ENCODE peak calls at places on chromosomes 12 and 14, in ten cellular contexts. M is A549, P is heart left ventricle, Y is GM23338, X is substantia nigra, R is body of pancreas, K is mammary epithelial cell, F is lung, I is IMR-90, A is kidney. N is an unnamed sample.

GRCh38 chr12:109029411-109029810 is 8.5 kb upstream of the SVOP start:
- DNase-seq in M (no peak), P (no peak), Y (no peak), X (no peak), R (no peak), K (no peak), F (no peak), I (no peak), A (no peak), N (no peak)

GRCh38 chr12:89279499-89279898 is 72.8 kb downstream of the DUSP6 start:
- DNase-seq in M (no peak), P (no peak), Y (no peak), X (no peak), R (no peak), K (no peak), F (no peak), I (no peak), A (no peak), N (no peak)

GRCh38 chr14:61752626-61753025 is 9.6 kb upstream of the SNAPC1 start:
- DNase-seq in M (no peak), P (no peak), Y (no peak), X (no peak), R (no peak), K (no peak), F (no peak), I (peak), A (no peak), N (no peak)

GRCh38 chr12:19453961-19454360 is 14.7 kb downstream of the AEBP2 start:
- DNase-seq in M (no peak), P (no peak), Y (no peak), X (no peak), R (no peak), K (no peak), F (no peak), I (no peak), A (no peak), N (no peak)

GRCh38 chr12:53496752-53497032 is 2.6 kb downstream of the MAP3K12 start:
- DNase-seq in M (no peak), P (no peak), Y (no peak), X (no peak), R (no peak), K (no peak), F (no peak), I (no peak), A (no peak), N (no peak)

GRCh38 chr12:113232787-113233585 is 11.7 kb downstream of the TPCN1 start:
- DNase-seq in M (no peak), P (peak), Y (peak), X (peak), R (no peak), K (no peak), F (no peak), I (no peak), A (peak), N (no peak)

GRCh38 chr12:25718081-25718731 is 165.1 kb upstream of the LMNTD1 start:
- DNase-seq in M (no peak), P (no peak), Y (peak), X (no peak), R (no peak), K (no peak), F (no peak), I (no peak), A (no peak), N (no peak)

GRCh38 chr12:85782711-85783110 is 53.5 kb downstream of the RASSF9 start:
- DNase-seq in M (peak), P (no peak), Y (no peak), X (no peak), R (no peak), K (no peak), F (no peak), I (no peak), A (no peak), N (no peak)

GRCh38 chr14:61699092-61699491 is 3.8 kb downstream of the HIF1A start:
- DNase-seq in M (no peak), P (no peak), Y (no peak), X (no peak), R (no peak), K (no peak), F (no peak), I (no peak), A (no peak), N (no peak)

GRCh38 chr12:27018071-27018470 is 3.9 kb upstream of the TM7SF3 start:
- DNase-seq in M (no peak), P (no peak), Y (no peak), X (no peak), R (no peak), K (no peak), F (no peak), I (no peak), A (no peak), N (no peak)

GRCh38 chr12:118238888-118239287 is 103.0 kb downstream of the PEBP1 start:
- DNase-seq in M (no peak), P (no peak), Y (no peak), X (no peak), R (no peak), K (no peak), F (no peak), I (no peak), A (no peak), N (no peak)

GRCh38 chr14:46661728-46662127 is 10.1 kb upstream of the RPL10L start:
- DNase-seq in M (peak), P (no peak), Y (peak), X (no peak), R (no peak), K (no peak), F (no peak), I (no peak), A (no peak), N (no peak)

GRCh38 chr14:101446387-101446969 is 114.8 kb upstream of the DIO3 start:
- DNase-seq in M (no peak), P (no peak), Y (no peak), X (no peak), R (no peak), K (no peak), F (peak), I (no peak), A (no peak), N (no peak)

GRCh38 chr12:52581481-52581880 is 7.8 kb upstream of the KRT74 start:
- DNase-seq in M (peak), P (no peak), Y (no peak), X (no peak), R (no peak), K (peak), F (no peak), I (peak), A (peak), N (no peak)

GRCh38 chr12:92369061-92369460 is 223.4 kb upstream of the BTG1 start:
- DNase-seq in M (no peak), P (no peak), Y (no peak), X (no peak), R (no peak), K (peak), F (no peak), I (no peak), A (no peak), N (no peak)

GRCh38 chr12:14567311-14568195 is at the start of gene PLBD1:
- DNase-seq in M (peak), P (peak), Y (peak), X (peak), R (peak), K (peak), F (peak), I (no peak), A (peak), N (peak)

GRCh38 chr12:18304609-18305008 is 43.3 kb downstream of the PIK3C2G start:
- DNase-seq in M (no peak), P (no peak), Y (no peak), X (no peak), R (no peak), K (no peak), F (no peak), I (no peak), A (no peak), N (no peak)

GRCh38 chr12:89160716-89161123 is 191.6 kb downstream of the DUSP6 start:
- DNase-seq in M (peak), P (no peak), Y (no peak), X (no peak), R (peak), K (peak), F (peak), I (peak), A (peak), N (no peak)

GRCh38 chr12:112226768-112227167 is 101.4 kb downstream of the TRAFD1 start:
- DNase-seq in M (no peak), P (no peak), Y (no peak), X (no peak), R (no peak), K (no peak), F (no peak), I (no peak), A (no peak), N (no peak)

GRCh38 chr14:77066555-77067172 is 31.4 kb upstream of the CIPC start:
- DNase-seq in M (no peak), P (no peak), Y (no peak), X (no peak), R (no peak), K (no peak), F (no peak), I (no peak), A (no peak), N (no peak)

GRCh38 chr14:105152794-105153241 is 15.8 kb downstream of the JAG2 start:
- DNase-seq in M (no peak), P (peak), Y (no peak), X (no peak), R (peak), K (no peak), F (no peak), I (no peak), A (peak), N (no peak)

GRCh38 chr12:117792471-117792870 is 176.3 kb downstream of the KSR2 start:
- DNase-seq in M (peak), P (no peak), Y (no peak), X (no peak), R (no peak), K (no peak), F (no peak), I (no peak), A (no peak), N (no peak)

GRCh38 chr12:75854681-75855309 is 176.8 kb downstream of the PHLDA1 start:
- DNase-seq in M (no peak), P (no peak), Y (no peak), X (no peak), R (no peak), K (no peak), F (no peak), I (peak), A (no peak), N (no peak)

GRCh38 chr12:12975322-12976077 is 23.5 kb upstream of the GPRC5D start:
- DNase-seq in M (peak), P (no peak), Y (peak), X (peak), R (no peak), K (peak), F (no peak), I (peak), A (no peak), N (no peak)

GRCh38 chr14:85599939-85600338 is 70.0 kb downstream of the FLRT2 start:
- DNase-seq in M (no peak), P (no peak), Y (no peak), X (no peak), R (no peak), K (no peak), F (no peak), I (peak), A (no peak), N (no peak)

GRCh38 chr14:65940056-65940735 is 527.7 kb downstream of the FUT8 start:
- DNase-seq in M (peak), P (no peak), Y (peak), X (no peak), R (no peak), K (no peak), F (no peak), I (no peak), A (no peak), N (no peak)

GRCh38 chr14:80636071-80636470 is 305.5 kb downstream of the CEP128 start:
- DNase-seq in M (peak), P (no peak), Y (peak), X (no peak), R (no peak), K (no peak), F (no peak), I (peak), A (no peak), N (no peak)

GRCh38 chr12:115203661-115204060 is 519.7 kb upstream of the TBX3 start:
- DNase-seq in M (no peak), P (no peak), Y (no peak), X (no peak), R (no peak), K (no peak), F (no peak), I (peak), A (no peak), N (no peak)

GRCh38 chr14:65000868-65001600 is 14.3 kb downstream of the FNTB start:
- DNase-seq in M (no peak), P (no peak), Y (no peak), X (no peak), R (no peak), K (no peak), F (no peak), I (peak), A (no peak), N (no peak)

GRCh38 chr12:3033538-3033865 is 43.7 kb upstream of the TSPAN9 start:
- DNase-seq in M (no peak), P (peak), Y (no peak), X (no peak), R (no peak), K (no peak), F (no peak), I (no peak), A (no peak), N (no peak)

GRCh38 chr12:85425926-85426325 is 145.9 kb downstream of the ALX1 start:
- DNase-seq in M (no peak), P (no peak), Y (no peak), X (no peak), R (no peak), K (no peak), F (no peak), I (no peak), A (no peak), N (no peak)

GRCh38 chr14:102508774-102509743 is 517 bp downstream of the ANKRD9 start:
- DNase-seq in M (peak), P (peak), Y (peak), X (peak), R (peak), K (no peak), F (no peak), I (peak), A (peak), N (no peak)

GRCh38 chr12:8946733-8947132 is 2.7 kb downstream of the M6PR start:
- DNase-seq in M (no peak), P (no peak), Y (no peak), X (no peak), R (no peak), K (no peak), F (no peak), I (no peak), A (no peak), N (no peak)

GRCh38 chr12:57844725-57845477 is 1.6 kb downstream of the CTDSP2 start:
- DNase-seq in M (peak), P (peak), Y (peak), X (peak), R (peak), K (peak), F (peak), I (peak), A (peak), N (peak)

GRCh38 chr14:44712095-44712822 is 205.2 kb upstream of the FSCB start:
- DNase-seq in M (no peak), P (no peak), Y (no peak), X (no peak), R (no peak), K (no peak), F (peak), I (no peak), A (no peak), N (no peak)

GRCh38 chr12:27163048-27163715 is 80.8 kb upstream of the C12orf71 start:
- DNase-seq in M (no peak), P (no peak), Y (peak), X (no peak), R (no peak), K (peak), F (no peak), I (peak), A (no peak), N (no peak)

GRCh38 chr12:83015390-83016225 is 328.9 kb downstream of the TMTC2 start:
- DNase-seq in M (no peak), P (no peak), Y (no peak), X (no peak), R (peak), K (no peak), F (no peak), I (no peak), A (no peak), N (no peak)
- H3K27ac ChIP-seq in M (peak), P (no peak), Y (no peak), X (no peak), R (peak), K (no peak), F (no peak), I (no peak), A (peak), N (peak)

GRCh38 chr12:11795910-11796459 is 146.5 kb downstream of the ETV6 start:
- DNase-seq in M (peak), P (no peak), Y (peak), X (no peak), R (peak), K (peak), F (no peak), I (peak), A (no peak), N (no peak)

GRCh38 chr12:11794311-11794710 is 144.8 kb downstream of the ETV6 start:
- DNase-seq in M (no peak), P (no peak), Y (no peak), X (no peak), R (no peak), K (no peak), F (no peak), I (no peak), A (no peak), N (peak)

GRCh38 chr12:11794751-11795150 is 145.3 kb downstream of the ETV6 start:
- DNase-seq in M (no peak), P (no peak), Y (no peak), X (no peak), R (no peak), K (no peak), F (no peak), I (no peak), A (no peak), N (no peak)

GRCh38 chr12:11795192-11795909 is 145.9 kb downstream of the ETV6 start:
- DNase-seq in M (no peak), P (no peak), Y (no peak), X (no peak), R (no peak), K (no peak), F (no peak), I (no peak), A (no peak), N (no peak)

GRCh38 chr12:11793896-11794295 is 144.4 kb downstream of the ETV6 start:
- DNase-seq in M (no peak), P (no peak), Y (no peak), X (no peak), R (no peak), K (no peak), F (no peak), I (peak), A (no peak), N (no peak)
- H3K27ac ChIP-seq in M (no peak), P (peak), Y (peak), X (peak), R (no peak), K (no peak), F (peak), I (peak), A (no peak), N (peak)

GRCh38 chr14:88616697-88617096 is 53.9 kb downstream of the ZC3H14 start:
- DNase-seq in M (no peak), P (no peak), Y (no peak), X (no peak), R (no peak), K (peak), F (no peak), I (no peak), A (no peak), N (no peak)

GRCh38 chr14:88614218-88614907 is 51.5 kb downstream of the ZC3H14 start:
- DNase-seq in M (no peak), P (no peak), Y (no peak), X (no peak), R (no peak), K (peak), F (no peak), I (peak), A (no peak), N (no peak)

GRCh38 chr14:88621090-88621489 is 58.3 kb downstream of the ZC3H14 start:
- DNase-seq in M (no peak), P (no peak), Y (no peak), X (no peak), R (no peak), K (no peak), F (no peak), I (peak), A (no peak), N (no peak)

GRCh38 chr14:88617479-88617878 is 54.6 kb downstream of the ZC3H14 start:
- DNase-seq in M (no peak), P (no peak), Y (no peak), X (no peak), R (no peak), K (no peak), F (no peak), I (no peak), A (no peak), N (no peak)

GRCh38 chr14:88618476-88618875 is 55.6 kb downstream of the ZC3H14 start:
- DNase-seq in M (no peak), P (no peak), Y (peak), X (no peak), R (no peak), K (no peak), F (no peak), I (no peak), A (no peak), N (no peak)
- H3K27ac ChIP-seq in M (no peak), P (no peak), Y (no peak), X (no peak), R (no peak), K (no peak), F (no peak), I (no peak), A (no peak), N (no peak)

DNA sequence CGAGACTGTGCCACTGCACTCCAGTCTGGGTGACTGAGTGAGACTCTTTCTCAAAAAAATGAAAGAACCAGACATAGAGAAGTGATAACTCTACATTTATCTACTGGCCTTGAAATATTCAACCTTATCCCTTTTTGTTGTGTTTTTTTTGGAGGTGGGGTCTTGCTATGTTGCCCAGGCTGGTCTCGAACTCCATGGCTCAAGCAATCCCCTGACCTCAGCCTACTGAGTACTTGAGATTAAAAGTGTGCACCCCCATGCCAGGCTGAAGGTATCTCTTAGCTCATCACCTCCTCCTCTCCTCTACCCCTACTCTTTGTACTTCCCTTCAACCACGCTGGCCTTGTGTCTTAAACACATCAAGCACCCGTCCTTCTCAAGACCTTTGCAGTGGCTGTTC is 3.8 kb downstream of the DRAM1 start:
- DNase-seq in M (no peak), P (no peak), Y (no peak), X (no peak), R (no peak), K (no peak), F (no peak), I (no peak), A (no peak), N (no peak)
- H3K27ac ChIP-seq in M (no peak), P (no peak), Y (no peak), X (no peak), R (no peak), K (no peak), F (peak), I (no peak), A (no peak), N (no peak)

GRCh38 chr12:120010661-120011230 is 21.7 kb downstream of the BICDL1 start:
- DNase-seq in M (no peak), P (no peak), Y (no peak), X (no peak), R (no peak), K (no peak), F (no peak), I (no peak), A (no peak), N (no peak)

GRCh38 chr12:120013659-120014380 is 24.8 kb downstream of the BICDL1 start:
- DNase-seq in M (peak), P (no peak), Y (no peak), X (no peak), R (no peak), K (peak), F (no peak), I (no peak), A (no peak), N (no peak)

GRCh38 chr12:120019197-120019596 is 30.2 kb downstream of the BICDL1 start:
- DNase-seq in M (no peak), P (no peak), Y (no peak), X (no peak), R (no peak), K (no peak), F (no peak), I (no peak), A (no peak), N (no peak)

GRCh38 chr12:120012067-120012621 is 23.1 kb downstream of the BICDL1 start:
- DNase-seq in M (peak), P (no peak), Y (peak), X (no peak), R (no peak), K (peak), F (no peak), I (peak), A (no peak), N (no peak)

GRCh38 chr12:120015313-120015712 is 26.3 kb downstream of the BICDL1 start:
- DNase-seq in M (no peak), P (no peak), Y (no peak), X (no peak), R (no peak), K (no peak), F (no peak), I (no peak), A (no peak), N (no peak)
- H3K27ac ChIP-seq in M (no peak), P (no peak), Y (no peak), X (no peak), R (no peak), K (no peak), F (no peak), I (no peak), A (no peak), N (no peak)

N was measured in breast epithelium.